ENCODE peak calls at places on chromosomes 3 and 15, in four cellular contexts. One of them, this sample, is unnamed.
A peak's percentile ranks its signal among the peaks of the same experiment; 100 is the strongest.

GRCh38 chr3:177835917-177836316 is 638.6 kb upstream of the TBL1XR1 start:
- DNase-seq in GM12891: no peak
- DNase-seq in SK-N-SH: no peak
- DNase-seq in HepG2: no peak
- DNase-seq in this sample: no peak

GRCh38 chr15:43989938-43990337 is 163.1 kb downstream of the WDR76 start:
- DNase-seq in HepG2: no peak
- DNase-seq in GM12891: no peak
- DNase-seq in SK-N-SH: no peak
- DNase-seq in this sample: no peak

GRCh38 chr15:88256261-88257230 is at the start of gene NTRK3:
- DNase-seq in GM12891: no peak
- DNase-seq in HepG2: no peak
- DNase-seq in SK-N-SH: peak; percentile 72
- DNase-seq in this sample: no peak

GRCh38 chr3:62159693-62160092 is 213.7 kb downstream of the FEZF2 start:
- DNase-seq in SK-N-SH: no peak
- DNase-seq in HepG2: no peak
- DNase-seq in GM12891: no peak
- DNase-seq in this sample: no peak

GRCh38 chr3:139251529-139251928 is 92.3 kb upstream of the MRPS22 start:
- DNase-seq in SK-N-SH: no peak
- DNase-seq in HepG2: peak; percentile 21
- DNase-seq in GM12891: no peak
- DNase-seq in this sample: no peak

GRCh38 chr3:151156618-151157216 is 46.3 kb downstream of the GPR171 start:
- DNase-seq in GM12891: peak; percentile 25
- DNase-seq in SK-N-SH: peak; percentile 53
- DNase-seq in HepG2: peak; percentile 67
- DNase-seq in this sample: no peak

GRCh38 chr3:104596551-104596950 is 770.2 kb upstream of the ALCAM start:
- DNase-seq in SK-N-SH: peak; percentile 14
- DNase-seq in GM12891: no peak
- DNase-seq in HepG2: peak; percentile 25
- DNase-seq in this sample: no peak

GRCh38 chr3:11498646-11499045 is 145.1 kb downstream of the VGLL4 start:
- DNase-seq in SK-N-SH: no peak
- DNase-seq in GM12891: no peak
- DNase-seq in HepG2: peak; percentile 55
- DNase-seq in this sample: no peak

GRCh38 chr3:177538743-177539730 is 341.8 kb upstream of the TBL1XR1 start:
- DNase-seq in GM12891: no peak
- DNase-seq in SK-N-SH: no peak
- DNase-seq in HepG2: peak; percentile 16
- DNase-seq in this sample: no peak

GRCh38 chr3:43909149-43909548 is 218.4 kb downstream of the ABHD5 start:
- DNase-seq in SK-N-SH: no peak
- DNase-seq in GM12891: no peak
- DNase-seq in HepG2: no peak
- DNase-seq in this sample: no peak

GRCh38 chr3:42851228-42851834 is 24.3 kb downstream of the CYP8B1 start:
- DNase-seq in HepG2: no peak
- DNase-seq in SK-N-SH: no peak
- DNase-seq in GM12891: no peak
- DNase-seq in this sample: no peak

GRCh38 chr3:129469026-129469425 is 29.0 kb downstream of the IFT122 start:
- DNase-seq in GM12891: no peak
- DNase-seq in HepG2: no peak
- DNase-seq in SK-N-SH: no peak
- DNase-seq in this sample: no peak

GRCh38 chr3:135097276-135097946 is 302.4 kb downstream of the EPHB1 start:
- DNase-seq in SK-N-SH: no peak
- DNase-seq in GM12891: no peak
- DNase-seq in HepG2: no peak
- DNase-seq in this sample: no peak

GRCh38 chr3:127894461-127894860 is 20.6 kb upstream of the KBTBD12 start:
- DNase-seq in SK-N-SH: no peak
- DNase-seq in HepG2: no peak
- DNase-seq in GM12891: no peak
- DNase-seq in this sample: no peak

GRCh38 chr3:125281411-125281810 is 68.9 kb upstream of the SLC12A8 start:
- DNase-seq in HepG2: no peak
- DNase-seq in SK-N-SH: no peak
- DNase-seq in GM12891: no peak
- DNase-seq in this sample: no peak

GRCh38 chr15:73923488-73924164 is 2.6 kb upstream of the LOXL1 start:
- DNase-seq in HepG2: no peak
- DNase-seq in SK-N-SH: no peak
- DNase-seq in GM12891: no peak
- DNase-seq in this sample: no peak

GRCh38 chr15:90501898-90502297 is 27.8 kb upstream of the CRTC3 start:
- DNase-seq in GM12891: no peak
- DNase-seq in SK-N-SH: no peak
- DNase-seq in HepG2: no peak
- DNase-seq in this sample: no peak

GRCh38 chr15:66145242-66146182 is 108.0 kb downstream of the MEGF11 start:
- DNase-seq in SK-N-SH: peak; percentile 48
- DNase-seq in HepG2: no peak
- DNase-seq in GM12891: no peak
- DNase-seq in this sample: no peak

GRCh38 chr3:117526485-117527079 is 817.0 kb downstream of the TUSC7 start:
- DNase-seq in HepG2: peak; percentile 4
- DNase-seq in SK-N-SH: no peak
- DNase-seq in GM12891: no peak
- DNase-seq in this sample: no peak

GRCh38 chr3:184582583-184582982 is 21.0 kb downstream of the EPHB3 start:
- DNase-seq in SK-N-SH: no peak
- DNase-seq in GM12891: no peak
- DNase-seq in HepG2: no peak
- DNase-seq in this sample: no peak

GRCh38 chr15:95451891-95452290 is 878.6 kb upstream of the NR2F2 start:
- DNase-seq in HepG2: no peak
- DNase-seq in GM12891: no peak
- DNase-seq in SK-N-SH: no peak
- DNase-seq in this sample: no peak

GRCh38 chr15:88646951-88647350 is 8.1 kb downstream of the ISG20 start:
- DNase-seq in SK-N-SH: no peak
- DNase-seq in HepG2: no peak
- DNase-seq in GM12891: no peak
- DNase-seq in this sample: no peak

GRCh38 chr15:90876046-90876445 is 7.7 kb downstream of the FURIN start:
- DNase-seq in HepG2: no peak
- DNase-seq in GM12891: no peak
- DNase-seq in SK-N-SH: no peak
- DNase-seq in this sample: no peak

GRCh38 chr15:70012895-70013294 is 84.8 kb downstream of the TLE3 start:
- DNase-seq in HepG2: no peak
- DNase-seq in GM12891: no peak
- DNase-seq in SK-N-SH: no peak
- DNase-seq in this sample: no peak

GRCh38 chr3:173761161-173761560 is 363.6 kb downstream of the NLGN1 start:
- DNase-seq in HepG2: no peak
- DNase-seq in SK-N-SH: no peak
- DNase-seq in GM12891: no peak
- DNase-seq in this sample: no peak

GRCh38 chr15:58269455-58270414 is 131.6 kb downstream of the AQP9 start:
- DNase-seq in GM12891: no peak
- DNase-seq in HepG2: peak; percentile 71
- DNase-seq in SK-N-SH: peak; percentile 61
- DNase-seq in this sample: no peak

GRCh38 chr15:27706300-27706699 is 392.8 kb downstream of the OCA2 start:
- DNase-seq in HepG2: no peak
- DNase-seq in GM12891: no peak
- DNase-seq in SK-N-SH: no peak
- DNase-seq in this sample: no peak

GRCh38 chr3:71317749-71318458 is 265.6 kb downstream of the FOXP1 start:
- DNase-seq in SK-N-SH: no peak
- DNase-seq in HepG2: peak; percentile 32
- DNase-seq in GM12891: no peak
- DNase-seq in this sample: no peak

GRCh38 chr3:19891740-19892139 is 42.3 kb downstream of the EFHB start:
- DNase-seq in SK-N-SH: no peak
- DNase-seq in HepG2: no peak
- DNase-seq in GM12891: no peak
- DNase-seq in this sample: no peak

DNA sequence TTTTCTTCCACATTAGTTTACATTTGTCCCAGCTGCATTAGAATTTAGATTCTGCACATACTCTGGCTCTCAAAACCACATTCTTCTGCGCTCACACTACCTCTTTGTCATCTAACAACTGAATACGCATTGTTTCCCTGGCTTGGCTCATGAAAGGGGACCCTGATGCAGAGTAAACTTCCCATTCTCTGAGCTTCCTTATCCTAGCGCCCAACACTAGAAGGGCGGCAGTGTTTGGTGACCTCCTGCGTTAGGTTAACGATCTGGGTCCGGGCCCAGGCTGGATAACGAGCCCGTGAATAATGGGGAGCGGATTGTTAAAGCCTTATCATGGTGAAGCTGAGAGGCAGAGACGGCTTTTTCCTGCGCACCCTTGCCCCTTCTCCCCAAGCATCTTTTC is 63.9 kb downstream of the ETV5 start:
- DNase-seq in HepG2: peak; percentile 92
- DNase-seq in GM12891: no peak
- DNase-seq in SK-N-SH: no peak
- DNase-seq in this sample: no peak
- TF ChIP-seq TAF1 in HepG2: no peak
- TF ChIP-seq TAF1 in GM12891: no peak
- TF ChIP-seq TAF1 in SK-N-SH: no peak
- TF ChIP-seq TAF1 in this sample: no peak

GRCh38 chr15:48537277-48538113 is 108.0 kb downstream of the FBN1 start:
- DNase-seq in HepG2: no peak
- DNase-seq in SK-N-SH: no peak
- DNase-seq in GM12891: no peak
- DNase-seq in this sample: no peak
- TF ChIP-seq POLR2AphosphoS5 in HepG2: no peak
- TF ChIP-seq POLR2AphosphoS5 in SK-N-SH: no peak
- TF ChIP-seq POLR2AphosphoS5 in GM12891: no peak
- TF ChIP-seq POLR2AphosphoS5 in this sample: no peak

DNA sequence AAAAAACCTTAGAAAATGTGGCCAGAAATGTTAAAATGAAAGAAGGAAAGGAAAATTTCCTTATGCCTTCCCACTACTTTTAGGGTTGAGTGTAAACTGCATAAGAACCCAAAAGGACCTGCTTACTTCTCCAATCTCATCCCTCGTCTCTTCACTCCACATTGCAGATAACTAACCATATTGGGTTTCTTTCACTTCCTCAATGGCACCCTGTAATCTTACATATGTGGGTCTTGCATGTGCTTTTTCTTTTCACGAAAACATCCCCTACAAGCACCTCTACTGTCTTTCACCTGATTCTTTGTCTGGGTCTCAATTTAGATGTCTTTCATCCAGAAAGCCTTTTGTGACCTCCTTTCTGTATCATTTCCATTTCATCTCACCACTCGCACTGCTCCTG is 23.1 kb downstream of the EOMES start:
- DNase-seq in SK-N-SH: no peak
- DNase-seq in GM12891: no peak
- DNase-seq in HepG2: no peak
- DNase-seq in this sample: no peak
- TF ChIP-seq TAF1 in SK-N-SH: no peak
- TF ChIP-seq TAF1 in GM12891: no peak
- TF ChIP-seq TAF1 in HepG2: no peak
- TF ChIP-seq TAF1 in this sample: no peak

GRCh38 chr15:68843425-68844311 is 23.0 kb upstream of the ANP32A start:
- DNase-seq in SK-N-SH: peak; percentile 82
- DNase-seq in GM12891: no peak
- DNase-seq in HepG2: no peak
- DNase-seq in this sample: no peak
- TF ChIP-seq POLR2AphosphoS5 in SK-N-SH: no peak
- TF ChIP-seq POLR2AphosphoS5 in GM12891: no peak
- TF ChIP-seq POLR2AphosphoS5 in HepG2: no peak
- TF ChIP-seq POLR2AphosphoS5 in this sample: no peak

GRCh38 chr15:100612539-100612938 is 10.2 kb downstream of the ASB7 start:
- DNase-seq in GM12891: no peak
- DNase-seq in HepG2: no peak
- DNase-seq in SK-N-SH: no peak
- DNase-seq in this sample: no peak
- TF ChIP-seq TAF1 in GM12891: no peak
- TF ChIP-seq TAF1 in HepG2: no peak
- TF ChIP-seq TAF1 in SK-N-SH: no peak
- TF ChIP-seq TAF1 in this sample: no peak

DNA sequence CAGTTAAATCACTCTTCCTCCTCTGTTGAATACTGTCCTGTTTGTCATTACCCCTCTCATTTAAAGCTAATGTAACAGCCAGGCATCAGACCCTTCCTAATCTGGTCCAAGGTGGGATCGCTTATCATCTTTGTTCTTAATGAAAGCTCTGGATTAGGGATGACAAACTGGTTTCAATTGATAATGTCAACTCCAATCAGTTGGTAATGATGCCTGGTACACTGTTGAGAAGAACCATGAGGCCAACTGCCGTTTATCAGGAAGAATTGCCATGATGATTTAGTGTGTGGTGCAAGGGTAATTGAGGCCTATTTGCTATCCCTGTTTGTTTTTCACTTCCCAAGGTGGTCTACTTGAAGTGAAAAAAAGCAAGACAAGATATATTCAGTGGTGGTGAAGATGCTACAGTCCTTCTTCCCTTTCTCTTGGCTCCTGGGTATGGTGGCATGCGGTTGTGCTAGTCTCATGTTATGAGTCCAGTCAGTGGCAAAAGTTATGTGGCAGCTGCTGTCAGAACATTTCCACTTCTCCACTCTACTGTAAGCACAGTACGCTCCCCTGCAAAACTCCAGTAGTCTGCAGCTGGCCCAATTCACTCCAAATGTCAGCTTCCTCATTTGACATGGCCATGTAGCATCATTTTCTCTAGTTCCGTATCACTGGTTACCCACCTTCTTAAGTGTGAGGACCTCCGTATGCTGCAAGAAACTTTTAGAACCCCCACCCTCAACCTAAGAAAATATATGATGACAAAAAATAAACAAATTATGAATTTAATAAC is 72.5 kb downstream of the MORC1 start:
- DNase-seq in HepG2: no peak
- DNase-seq in GM12891: no peak
- DNase-seq in SK-N-SH: no peak
- DNase-seq in this sample: no peak
- TF ChIP-seq POLR2AphosphoS5 in HepG2: no peak
- TF ChIP-seq POLR2AphosphoS5 in GM12891: no peak
- TF ChIP-seq POLR2AphosphoS5 in SK-N-SH: no peak
- TF ChIP-seq POLR2AphosphoS5 in this sample: no peak

This sample was measured in GM12892.